ENCODE peak calls at places on chromosomes 4 and X, in four cellular contexts. O, E, Q and W are unnamed samples.

GRCh38 chr4:24736066-24736465 is 59.3 kb upstream of the SOD3 start:
- DNase-seq in O (no peak), E (no peak), Q (no peak), W (peak; percentile 13)

GRCh38 chr4:3355266-3355748 is 62.5 kb downstream of the RGS12 start:
- DNase-seq in O (no peak), E (peak; percentile 40), Q (no peak), W (no peak)

GRCh38 chr4:42654606-42655005 is 2.3 kb downstream of the ATP8A1 start:
- DNase-seq in O (no peak), E (peak; percentile 55), Q (no peak), W (no peak)

GRCh38 chrX:1452497-1453389 is at the start of gene ASMTL:
- DNase-seq in O (peak; percentile 100), E (peak; percentile 100), Q (no peak), W (peak; percentile 94)

GRCh38 chrX:56761167-56761566 is 32.1 kb downstream of the NBDY start:
- DNase-seq in O (no peak), E (no peak), Q (no peak), W (no peak)

GRCh38 chr4:1239141-1239948 is 9.6 kb downstream of the CTBP1 start:
- DNase-seq in O (peak; percentile 18), E (no peak), Q (no peak), W (no peak)

GRCh38 chrX:39852496-39852895 is 245.3 kb downstream of the BCOR start:
- DNase-seq in O (no peak), E (no peak), Q (no peak), W (no peak)

GRCh38 chr4:123599061-123599919 is 202.7 kb downstream of the SPRY1 start:
- DNase-seq in O (no peak), E (no peak), Q (no peak), W (no peak)

GRCh38 chr4:150237110-150237852 is 159.0 kb downstream of the DCLK2 start:
- DNase-seq in O (no peak), E (no peak), Q (peak; percentile 86), W (peak; percentile 57)

GRCh38 chrX:49308604-49309269 is 5.3 kb downstream of the GAGE10 start:
- DNase-seq in O (no peak), E (peak; percentile 36), Q (no peak), W (no peak)

GRCh38 chrX:132708529-132708928 is 219.7 kb upstream of the MBNL3 start:
- DNase-seq in O (no peak), E (no peak), Q (no peak), W (no peak)

GRCh38 chr4:164977243-164978164 is at the start of gene TRIM61:
- DNase-seq in O (peak; percentile 21), E (peak; percentile 69), Q (no peak), W (no peak)

GRCh38 chr4:164931551-164932324 is 45.7 kb downstream of the TRIM61 start:
- DNase-seq in O (no peak), E (no peak), Q (no peak), W (no peak)

GRCh38 chr4:186949847-186950246 is 226.2 kb upstream of the FAT1 start:
- DNase-seq in O (no peak), E (no peak), Q (no peak), W (no peak)

GRCh38 chr4:138910914-138911336 is 104.7 kb upstream of the NOCT start:
- DNase-seq in O (peak; percentile 74), E (no peak), Q (no peak), W (peak; percentile 96)

GRCh38 chr4:116202524-116202923 is 882.9 kb downstream of the TRAM1L1 start:
- DNase-seq in O (no peak), E (no peak), Q (no peak), W (no peak)

GRCh38 chr4:166377578-166377977 is 504.5 kb downstream of the TLL1 start:
- DNase-seq in O (no peak), E (no peak), Q (no peak), W (no peak)

GRCh38 chr4:126592088-126592487 is 1040.7 kb upstream of the INTU start:
- DNase-seq in O (no peak), E (no peak), Q (no peak), W (no peak)

GRCh38 chr4:2482693-2483092 is 13.8 kb downstream of the RNF4 start:
- DNase-seq in O (no peak), E (peak; percentile 51), Q (no peak), W (peak; percentile 43)

GRCh38 chr4:95572304-95572991 is 23.7 kb upstream of the UNC5C start:
- DNase-seq in O (peak; percentile 23), E (no peak), Q (no peak), W (peak; percentile 11)

GRCh38 chrX:24080670-24081069 is 25.9 kb downstream of the EIF2S3 start:
- DNase-seq in O (no peak), E (no peak), Q (no peak), W (no peak)

GRCh38 chrX:137164329-137164728 is 130.5 kb upstream of the GPR101 start:
- DNase-seq in O (no peak), E (no peak), Q (no peak), W (no peak)

GRCh38 chrX:85024044-85024443 is 20.4 kb downstream of the APOOL start:
- DNase-seq in O (no peak), E (no peak), Q (no peak), W (no peak)

GRCh38 chr4:18020145-18020670 is 1.3 kb downstream of the LCORL start:
- DNase-seq in O (peak; percentile 20), E (peak; percentile 14), Q (no peak), W (no peak)

GRCh38 chr4:169185133-169185956 is 85.4 kb downstream of the SH3RF1 start:
- DNase-seq in O (no peak), E (no peak), Q (no peak), W (no peak)

GRCh38 chr4:37762294-37763163 is 64.0 kb upstream of the PGM2 start:
- DNase-seq in O (no peak), E (peak; percentile 28), Q (no peak), W (no peak)

GRCh38 chr4:94390804-94391410 is 48.3 kb upstream of the HPGDS start:
- DNase-seq in O (no peak), E (peak; percentile 12), Q (peak; percentile 4), W (no peak)

GRCh38 chr4:47913858-47914218 is 545 bp downstream of the NFXL1 start:
- DNase-seq in O (peak; percentile 69), E (peak; percentile 48), Q (no peak), W (no peak)

GRCh38 chr4:101126044-101126443 is 221.3 kb downstream of the PPP3CA start:
- DNase-seq in O (no peak), E (no peak), Q (no peak), W (no peak)

GRCh38 chr4:7640136-7640535 is 205.4 kb upstream of the PSAPL1 start:
- DNase-seq in O (no peak), E (no peak), Q (no peak), W (no peak)